ENCODE peak calls at places on chromosomes 4 and X, in five cellular contexts. D is HepG2, L is suprapubic skin, X is tibial nerve, I is A549. C is an unnamed sample.

GRCh38 chr4:57504139-57504538 is 394.0 kb upstream of the IGFBP7 start:
- DNase-seq in D (no peak), L (no peak), X (no peak), I (no peak), C (no peak)

GRCh38 chr4:12084690-12085089 is 656.0 kb upstream of the HS3ST1 start:
- DNase-seq in D (no peak), L (no peak), X (no peak), I (no peak), C (no peak)

GRCh38 chr4:11073621-11074051 is 355.1 kb downstream of the HS3ST1 start:
- DNase-seq in D (no peak), L (peak; percentile 63), X (peak; percentile 68), I (no peak), C (no peak)

GRCh38 chr4:31295081-31295480 is 574.9 kb downstream of the PCDH7 start:
- DNase-seq in D (no peak), L (no peak), X (no peak), I (no peak), C (no peak)

GRCh38 chr4:189124149-189124758 is 816.4 kb upstream of the FRG1 start:
- DNase-seq in D (peak; percentile 4), L (no peak), X (peak; percentile 15), I (peak; percentile 58), C (peak; percentile 37)

GRCh38 chrX:5648941-5649568 is 579.6 kb downstream of the NLGN4X start:
- DNase-seq in D (no peak), L (no peak), X (no peak), I (no peak), C (no peak)

GRCh38 chrX:70262952-70263567 is 3.1 kb upstream of the P2RY4 start:
- DNase-seq in D (peak; percentile 23), L (no peak), X (no peak), I (peak; percentile 56), C (no peak)

GRCh38 chr4:74316397-74316796 is 8.1 kb downstream of the EPGN start:
- DNase-seq in D (no peak), L (no peak), X (no peak), I (no peak), C (no peak)

GRCh38 chr4:52234539-52235174 is 183.6 kb downstream of the SPATA18 start:
- DNase-seq in D (peak; percentile 50), L (no peak), X (peak; percentile 15), I (peak; percentile 28), C (no peak)

GRCh38 chrX:110395877-110396276 is 37.2 kb downstream of the RTL9 start:
- DNase-seq in D (no peak), L (no peak), X (no peak), I (no peak), C (no peak)

GRCh38 chrX:45807572-45808425 is 607.1 kb upstream of the DIPK2B start:
- DNase-seq in D (no peak), L (no peak), X (no peak), I (peak; percentile 23), C (no peak)

GRCh38 chr4:40953253-40954118 is 203.7 kb downstream of the NSUN7 start:
- DNase-seq in D (no peak), L (no peak), X (no peak), I (no peak), C (no peak)

GRCh38 chr4:157014621-157015591 is 43.3 kb upstream of the PDGFC start:
- DNase-seq in D (no peak), L (no peak), X (no peak), I (no peak), C (no peak)

GRCh38 chr4:7759221-7759620 is 180.4 kb downstream of the AFAP1 start:
- DNase-seq in D (no peak), L (no peak), X (no peak), I (no peak), C (no peak)

DNA sequence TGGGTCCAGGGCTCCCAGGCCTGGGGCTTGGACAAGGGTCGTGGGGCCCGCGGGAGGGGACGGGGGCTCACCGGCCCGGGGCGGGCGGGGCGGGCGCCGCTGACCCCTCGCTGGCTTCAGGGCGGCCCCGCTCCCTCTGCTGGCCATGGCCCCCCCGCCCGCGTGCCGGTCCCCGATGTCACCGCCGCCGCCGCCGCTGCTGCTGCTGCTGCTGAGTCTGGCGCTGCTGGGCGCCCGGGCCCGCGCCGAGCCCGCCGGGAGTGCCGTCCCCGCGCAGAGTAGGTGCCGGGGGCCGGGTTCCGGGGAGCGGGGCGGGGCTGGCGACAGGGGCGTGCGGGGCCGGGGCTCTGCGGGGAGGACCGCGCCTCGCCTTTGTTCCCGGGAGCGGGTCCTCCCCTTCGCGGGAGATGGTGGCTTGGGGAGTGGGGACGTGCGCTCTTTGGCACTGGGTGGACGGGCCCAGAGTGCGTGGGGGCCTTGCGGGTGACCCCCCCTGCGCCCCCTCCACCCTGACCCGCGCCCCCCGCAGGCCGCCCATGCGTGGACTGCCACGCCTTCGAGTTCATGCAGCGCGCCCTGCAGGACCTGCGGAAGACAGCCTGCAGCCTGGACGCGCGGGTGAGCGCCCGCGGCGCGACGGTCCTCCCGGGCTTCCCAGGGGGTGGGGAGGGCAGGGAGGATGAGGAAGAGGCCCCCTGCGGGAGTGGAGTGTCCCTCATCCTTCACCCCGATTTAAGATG is 16.8 kb upstream of the NAT8L start:
- DNase-seq in D (no peak), L (peak; percentile 52), X (no peak), I (no peak), C (peak; percentile 49)
- TF ChIP-seq POLR2A in D (no peak), L (no peak), X (no peak), I (no peak), C (no peak)

GRCh38 chr4:87112063-87112462 is 108.4 kb downstream of the KLHL8 start:
- DNase-seq in D (no peak), L (no peak), X (no peak), I (no peak), C (no peak)
- TF ChIP-seq EP300 in D (no peak), L (no peak), X (no peak), I (no peak), C (no peak)

DNA sequence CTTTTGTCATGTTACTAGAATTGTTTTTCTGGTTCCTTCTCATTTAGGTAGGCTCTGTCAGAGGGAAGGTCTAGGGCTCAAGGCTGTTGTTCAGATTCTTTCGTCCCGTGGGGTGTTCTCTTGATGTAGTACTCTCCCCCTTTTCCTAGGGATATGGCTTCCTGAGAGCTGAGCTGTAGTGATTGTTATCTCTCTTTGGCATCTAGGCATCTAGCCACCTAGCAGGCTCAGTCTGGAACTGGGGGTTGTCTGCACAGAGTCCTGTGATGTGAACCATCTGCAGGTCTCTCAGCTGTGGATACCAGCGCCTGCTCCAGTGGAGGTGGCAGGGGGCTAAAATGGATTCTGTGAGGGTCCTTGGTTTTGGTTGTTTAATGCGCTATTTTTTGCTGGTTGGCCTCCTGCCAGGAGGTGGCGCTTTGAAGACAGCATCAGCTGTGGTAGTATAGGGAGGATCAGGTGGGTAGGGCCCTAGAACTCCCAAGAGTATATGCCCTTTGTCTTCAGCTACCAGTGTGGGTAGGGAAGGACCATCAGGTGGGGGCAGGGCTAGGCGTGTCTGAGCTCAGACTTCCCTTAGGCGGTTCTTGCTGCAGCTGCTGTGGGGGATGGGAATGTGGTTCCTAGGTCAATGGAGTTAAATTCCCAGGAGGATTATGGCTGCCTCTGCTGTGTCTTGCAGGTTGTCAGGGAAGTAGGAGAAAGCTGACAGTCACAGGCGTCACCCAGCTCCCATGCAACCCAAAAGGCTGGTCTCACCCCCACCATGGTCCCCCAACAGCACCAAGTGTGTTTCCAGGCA is 78.0 kb upstream of the RAB40AL start:
- DNase-seq in D (no peak), L (no peak), X (no peak), I (no peak), C (no peak)
- TF ChIP-seq POLR2A in D (no peak), L (no peak), X (no peak), I (no peak), C (no peak)

GRCh38 chr4:185246453-185246852 is 37.1 kb downstream of the SNX25 start:
- DNase-seq in D (no peak), L (no peak), X (no peak), I (no peak), C (no peak)
- TF ChIP-seq EP300 in D (no peak), L (no peak), X (no peak), I (no peak), C (no peak)

GRCh38 chrX:139533444-139533843 is 2.9 kb downstream of the F9 start:
- DNase-seq in D (no peak), L (no peak), X (no peak), I (no peak), C (no peak)
- TF ChIP-seq POLR2A in D (no peak), L (no peak), X (no peak), I (no peak), C (no peak)

DNA sequence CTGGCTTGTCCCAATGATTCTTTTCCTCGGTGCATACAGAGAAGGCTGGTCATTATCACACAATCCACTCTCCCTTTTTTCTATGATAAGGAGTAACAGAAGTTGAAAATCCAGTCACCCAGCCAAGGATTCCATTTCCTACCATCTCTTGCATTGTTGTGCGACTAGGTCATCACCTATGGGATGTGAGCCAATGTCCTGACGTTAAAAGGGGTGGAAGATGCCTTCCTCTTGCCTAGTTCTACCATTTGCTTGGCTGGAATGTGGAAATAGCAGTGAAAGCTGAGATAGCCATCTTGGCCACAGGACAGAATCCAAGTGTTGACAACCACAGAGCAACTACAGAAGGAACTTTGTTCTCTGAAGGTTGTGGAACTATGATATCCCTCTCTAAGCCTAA is 132.2 kb upstream of the KIT start:
- DNase-seq in D (no peak), L (no peak), X (no peak), I (peak; percentile 15), C (no peak)
- TF ChIP-seq EP300 in D (no peak), L (no peak), X (no peak), I (no peak), C (no peak)